ENCODE peak calls at places on chromosomes 11 and 22, in four cellular contexts. One of them, this sample, is unnamed.

GRCh38 chr22:24005201-24005600 is at the start of gene GSTT4:
- DNase-seq in HepG2: no peak
- DNase-seq in GM12878: no peak
- DNase-seq in SK-N-SH: no peak
- DNase-seq in this sample: no peak

GRCh38 chr22:40053460-40053859 is 58.7 kb downstream of the FAM83F start:
- DNase-seq in HepG2: no peak
- DNase-seq in GM12878: no peak
- DNase-seq in SK-N-SH: no peak
- DNase-seq in this sample: no peak

GRCh38 chr11:75673977-75674582 is 5.2 kb upstream of the MAP6 start:
- DNase-seq in HepG2: peak; percentile 15
- DNase-seq in GM12878: no peak
- DNase-seq in SK-N-SH: no peak
- DNase-seq in this sample: peak; percentile 78

GRCh38 chr11:115464269-115464668 is 39.9 kb downstream of the CADM1 start:
- DNase-seq in HepG2: no peak
- DNase-seq in GM12878: no peak
- DNase-seq in SK-N-SH: no peak
- DNase-seq in this sample: no peak

GRCh38 chr11:63877658-63878241 is 38.8 kb downstream of the MARK2 start:
- DNase-seq in HepG2: no peak
- DNase-seq in GM12878: no peak
- DNase-seq in SK-N-SH: no peak
- DNase-seq in this sample: no peak

GRCh38 chr11:4103269-4103668 is 8.7 kb downstream of the RRM1 start:
- DNase-seq in HepG2: no peak
- DNase-seq in GM12878: no peak
- DNase-seq in SK-N-SH: no peak
- DNase-seq in this sample: no peak

GRCh38 chr11:128814856-128815705 is 52.0 kb downstream of the KCNJ1 start:
- DNase-seq in HepG2: no peak
- DNase-seq in GM12878: no peak
- DNase-seq in SK-N-SH: peak; percentile 49
- DNase-seq in this sample: peak; percentile 1

GRCh38 chr22:38699784-38700183 is 959 bp downstream of the JOSD1 start:
- DNase-seq in HepG2: peak; percentile 21
- DNase-seq in GM12878: no peak
- DNase-seq in SK-N-SH: no peak
- DNase-seq in this sample: no peak

GRCh38 chr22:40586781-40587180 is 49.7 kb downstream of the MRTFA start:
- DNase-seq in HepG2: no peak
- DNase-seq in GM12878: no peak
- DNase-seq in SK-N-SH: no peak
- DNase-seq in this sample: no peak

GRCh38 chr22:22744412-22745224 is 100.2 kb downstream of the GGTLC2 start:
- DNase-seq in HepG2: no peak
- DNase-seq in GM12878: no peak
- DNase-seq in SK-N-SH: no peak
- DNase-seq in this sample: no peak

GRCh38 chr11:116312560-116313340 is 460.0 kb downstream of the BUD13 start:
- DNase-seq in HepG2: no peak
- DNase-seq in GM12878: no peak
- DNase-seq in SK-N-SH: peak; percentile 88
- DNase-seq in this sample: no peak

GRCh38 chr22:43811777-43812148 is 342 bp downstream of the EFCAB6 start:
- DNase-seq in HepG2: no peak
- DNase-seq in GM12878: no peak
- DNase-seq in SK-N-SH: no peak
- DNase-seq in this sample: no peak

GRCh38 chr11:108160970-108161566 is 39.7 kb downstream of the ACAT1 start:
- DNase-seq in HepG2: no peak
- DNase-seq in GM12878: peak; percentile 36
- DNase-seq in SK-N-SH: no peak
- DNase-seq in this sample: no peak

GRCh38 chr11:10160350-10160749 is 133.7 kb downstream of the SBF2 start:
- DNase-seq in HepG2: no peak
- DNase-seq in GM12878: no peak
- DNase-seq in SK-N-SH: no peak
- DNase-seq in this sample: no peak

GRCh38 chr22:41915783-41916493 is 1.1 kb upstream of the SHISA8 start:
- DNase-seq in HepG2: no peak
- DNase-seq in GM12878: no peak
- DNase-seq in SK-N-SH: no peak
- DNase-seq in this sample: no peak

GRCh38 chr22:24805790-24806662 is at the start of gene SGSM1:
- DNase-seq in HepG2: peak; percentile 25
- DNase-seq in GM12878: no peak
- DNase-seq in SK-N-SH: peak; percentile 97
- DNase-seq in this sample: peak; percentile 92

GRCh38 chr11:27471067-27471587 is 1.5 kb downstream of the LGR4 start:
- DNase-seq in HepG2: peak; percentile 21
- DNase-seq in GM12878: no peak
- DNase-seq in SK-N-SH: no peak
- DNase-seq in this sample: peak; percentile 11

GRCh38 chr11:124467376-124468061 is 22.0 kb upstream of the OR8B8 start:
- DNase-seq in HepG2: no peak
- DNase-seq in GM12878: no peak
- DNase-seq in SK-N-SH: no peak
- DNase-seq in this sample: no peak

GRCh38 chr11:37371346-37371970 is 773.4 kb upstream of the RAG2 start:
- DNase-seq in HepG2: no peak
- DNase-seq in GM12878: no peak
- DNase-seq in SK-N-SH: no peak
- DNase-seq in this sample: no peak

GRCh38 chr11:108498046-108498815 is at the start of gene POGLUT3:
- DNase-seq in HepG2: peak; percentile 41
- DNase-seq in GM12878: no peak
- DNase-seq in SK-N-SH: peak; percentile 93
- DNase-seq in this sample: peak; percentile 86

GRCh38 chr11:35177370-35177769 is 38.4 kb downstream of the CD44 start:
- DNase-seq in HepG2: no peak
- DNase-seq in GM12878: no peak
- DNase-seq in SK-N-SH: no peak
- DNase-seq in this sample: no peak

GRCh38 chr11:134357545-134357839 is 25.7 kb downstream of the GLB1L2 start:
- DNase-seq in HepG2: no peak
- DNase-seq in GM12878: no peak
- DNase-seq in SK-N-SH: no peak
- DNase-seq in this sample: no peak

GRCh38 chr11:40370821-40371616 is 1088.4 kb downstream of the LRRC4C start:
- DNase-seq in HepG2: no peak
- DNase-seq in GM12878: no peak
- DNase-seq in SK-N-SH: no peak
- DNase-seq in this sample: no peak

GRCh38 chr22:29842740-29843139 is 4.7 kb upstream of the ASCC2 start:
- DNase-seq in HepG2: peak; percentile 41
- DNase-seq in GM12878: no peak
- DNase-seq in SK-N-SH: no peak
- DNase-seq in this sample: no peak

GRCh38 chr11:58711832-58712231 is 19.9 kb downstream of the GLYAT start:
- DNase-seq in HepG2: no peak
- DNase-seq in GM12878: no peak
- DNase-seq in SK-N-SH: no peak
- DNase-seq in this sample: no peak

GRCh38 chr11:47726878-47727514 is 11.8 kb upstream of the AGBL2 start:
- DNase-seq in HepG2: peak; percentile 15
- DNase-seq in GM12878: no peak
- DNase-seq in SK-N-SH: no peak
- DNase-seq in this sample: no peak

GRCh38 chr11:73996161-73996747 is 12.6 kb downstream of the UCP3 start:
- DNase-seq in HepG2: no peak
- DNase-seq in GM12878: no peak
- DNase-seq in SK-N-SH: no peak
- DNase-seq in this sample: no peak

DNA sequence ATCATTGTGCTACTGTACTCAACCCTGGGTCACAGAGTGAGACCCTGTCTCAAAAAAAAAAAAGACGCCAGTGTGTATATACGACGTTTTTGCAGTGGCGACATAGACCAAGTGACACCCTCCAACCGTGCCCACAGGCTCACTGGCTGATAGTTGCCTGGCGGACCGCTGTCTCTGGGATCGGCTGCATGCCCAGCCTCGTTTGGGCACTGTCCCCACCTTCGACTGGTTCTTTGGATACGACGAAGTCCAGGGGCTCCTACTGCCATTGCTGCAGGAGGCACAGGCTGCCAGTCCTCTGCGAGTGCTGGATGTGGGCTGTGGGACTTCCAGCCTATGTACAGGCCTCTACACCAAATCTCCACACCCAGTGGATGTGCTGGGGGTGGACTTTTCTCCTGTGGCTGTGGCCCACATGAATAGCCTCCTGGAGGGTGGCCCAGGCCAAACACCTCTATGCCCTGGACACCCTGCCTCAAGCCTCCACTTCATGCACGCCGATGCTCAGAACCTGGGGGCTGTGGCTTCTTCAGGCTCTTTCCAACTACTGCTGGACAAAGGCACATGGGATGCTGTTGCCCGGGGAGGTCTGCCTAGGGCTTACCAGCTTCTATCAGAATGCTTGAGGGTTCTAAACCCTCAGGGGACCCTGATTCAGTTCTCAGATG is 1.3 kb downstream of the CSKMT start:
- DNase-seq in HepG2: no peak
- DNase-seq in GM12878: no peak
- DNase-seq in SK-N-SH: no peak
- DNase-seq in this sample: peak; percentile 20
- TF ChIP-seq NFIC in HepG2: no peak
- TF ChIP-seq NFIC in GM12878: no peak
- TF ChIP-seq NFIC in SK-N-SH: no peak
- TF ChIP-seq NFIC in this sample: no peak

GRCh38 chr11:79353706-79354105 is 87.1 kb downstream of the TENM4 start:
- DNase-seq in HepG2: no peak
- DNase-seq in GM12878: no peak
- DNase-seq in SK-N-SH: no peak
- DNase-seq in this sample: no peak
- TF ChIP-seq NFIC in HepG2: no peak
- TF ChIP-seq NFIC in GM12878: no peak
- TF ChIP-seq NFIC in SK-N-SH: no peak
- TF ChIP-seq NFIC in this sample: no peak

DNA sequence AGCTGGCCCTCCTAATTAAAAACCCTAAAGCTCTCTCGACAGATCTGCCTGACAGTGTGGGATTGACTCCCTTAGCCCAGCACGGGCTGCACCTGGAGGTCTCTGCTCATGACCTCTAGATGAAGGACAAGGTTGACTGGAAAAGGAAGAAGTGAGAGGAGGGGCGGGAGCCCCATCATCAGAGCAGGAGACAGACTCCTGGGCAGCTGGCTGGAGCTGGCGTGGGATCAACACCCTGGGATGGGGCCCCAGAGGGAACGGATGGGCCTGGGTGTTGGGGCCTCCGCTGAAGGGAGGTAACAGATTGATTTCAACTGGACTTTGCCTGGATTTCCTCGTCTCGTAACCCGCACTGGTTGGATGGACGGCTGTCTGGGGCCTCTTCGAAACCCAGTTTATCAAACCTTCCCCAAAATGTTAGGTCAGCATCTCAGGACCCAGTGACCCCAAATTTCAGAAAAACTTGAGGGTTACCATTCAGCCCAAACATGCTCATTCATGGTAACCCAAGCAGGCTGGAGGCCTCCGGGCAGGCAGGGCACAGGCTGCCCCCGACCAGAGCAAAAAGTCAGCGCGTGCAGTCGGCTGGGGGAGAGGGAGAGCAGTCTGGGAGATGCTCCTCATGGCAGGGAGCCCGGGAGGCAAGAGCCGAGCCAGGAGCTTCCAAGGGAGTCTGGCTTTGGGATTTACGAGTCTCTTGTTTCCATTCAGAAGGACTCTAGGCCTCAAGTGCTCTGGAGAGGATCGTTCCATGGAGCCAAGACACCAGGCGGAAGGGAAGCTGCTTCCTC is 45.9 kb downstream of the RPUSD4 start:
- DNase-seq in HepG2: peak; percentile 43
- DNase-seq in GM12878: no peak
- DNase-seq in SK-N-SH: no peak
- DNase-seq in this sample: no peak
- TF ChIP-seq NFIC in HepG2: no peak
- TF ChIP-seq NFIC in GM12878: no peak
- TF ChIP-seq NFIC in SK-N-SH: no peak
- TF ChIP-seq NFIC in this sample: no peak

DNA sequence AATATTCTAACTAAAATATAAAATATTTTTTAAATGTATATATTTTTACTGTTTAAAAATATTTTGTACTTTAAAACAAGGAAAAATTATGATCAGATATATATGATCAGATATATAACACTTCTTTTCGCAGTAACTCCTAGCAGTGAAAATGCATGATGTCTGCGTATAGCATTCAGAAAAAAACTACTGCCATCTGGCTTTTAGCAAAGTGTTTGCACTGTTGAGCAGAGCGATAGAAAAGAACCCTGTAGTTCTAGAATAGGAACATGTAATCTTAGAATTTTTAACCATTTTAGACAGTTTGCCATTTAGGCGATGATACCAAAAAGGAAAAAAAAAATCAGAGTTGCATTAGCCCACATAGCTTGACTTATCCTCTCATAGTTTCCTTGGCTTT is 370.4 kb upstream of the ANO3 start:
- DNase-seq in HepG2: no peak
- DNase-seq in GM12878: no peak
- DNase-seq in SK-N-SH: no peak
- DNase-seq in this sample: no peak
- TF ChIP-seq NFIC in HepG2: no peak
- TF ChIP-seq NFIC in GM12878: no peak
- TF ChIP-seq NFIC in SK-N-SH: no peak
- TF ChIP-seq NFIC in this sample: no peak

DNA sequence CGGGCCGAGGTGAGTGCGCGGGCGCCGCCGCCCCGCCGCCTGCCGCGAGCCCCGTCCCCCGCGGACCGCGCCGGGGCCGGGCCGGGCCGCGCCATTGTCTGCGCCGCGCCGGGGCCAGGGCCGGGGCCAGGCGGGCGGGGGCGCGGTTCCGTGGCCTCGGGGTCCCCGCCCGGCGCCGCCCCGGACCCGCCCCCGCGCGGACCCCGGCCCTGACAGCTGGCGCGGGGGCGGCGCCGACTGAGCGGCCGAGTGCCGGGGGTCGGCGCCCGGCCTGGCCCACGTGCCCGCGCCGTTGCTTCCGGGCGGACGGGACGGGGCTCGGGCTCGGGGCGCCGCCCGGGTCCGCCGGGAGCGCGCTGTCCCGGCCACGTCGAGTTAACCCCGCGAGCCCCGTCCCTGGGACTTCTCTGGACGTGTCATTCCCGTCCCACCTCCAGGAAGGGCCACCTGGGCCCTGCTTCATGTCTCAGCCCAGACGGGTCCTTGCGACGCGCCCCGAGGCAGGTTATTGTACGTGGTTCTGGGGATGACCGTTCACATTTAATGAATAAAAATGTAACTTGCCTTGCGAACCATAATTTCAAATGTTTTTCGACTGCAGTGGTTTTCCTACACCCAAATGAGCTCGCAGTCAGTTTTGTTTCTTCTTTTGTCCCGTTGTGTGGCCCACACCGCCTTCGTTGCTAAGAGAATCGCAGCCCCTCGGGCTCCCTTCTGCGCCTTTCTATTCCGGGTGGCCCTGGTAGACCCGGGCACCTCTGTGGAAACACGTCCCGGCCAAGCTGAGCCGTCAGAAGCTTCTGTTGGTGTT is 542 bp downstream of the ZBED4 start:
- DNase-seq in HepG2: no peak
- DNase-seq in GM12878: no peak
- DNase-seq in SK-N-SH: peak; percentile 59
- DNase-seq in this sample: peak; percentile 77
- TF ChIP-seq NFIC in HepG2: no peak
- TF ChIP-seq NFIC in GM12878: no peak
- TF ChIP-seq NFIC in SK-N-SH: no peak
- TF ChIP-seq NFIC in this sample: no peak

This sample was measured in K562.